ENCODE peak calls at places on chromosomes 16 and 17, in four cellular contexts. X is lower leg skin, L is esophagus muscularis mucosa, H is Daoy. E is an unnamed sample.

GRCh38 chr17:16915752-16916556 is 56.0 kb downstream of the TNFRSF13B start:
- DNase-seq in L (peak), H (peak), X (peak), E (peak)

GRCh38 chr17:2347805-2348685 is 10.7 kb downstream of the SGSM2 start:
- DNase-seq in X (peak), L (no peak), H (peak), E (peak)

GRCh38 chr16:73058616-73059409 is 10.9 kb upstream of the ZFHX3 start:
- DNase-seq in X (no peak), L (no peak), H (peak), E (peak)

GRCh38 chr16:5176505-5176904 is 78.9 kb upstream of the EEF2KMT start:
- DNase-seq in X (no peak), H (no peak), L (no peak), E (no peak)

GRCh38 chr16:9885876-9886275 is 296.4 kb downstream of the GRIN2A start:
- DNase-seq in X (no peak), L (no peak), H (no peak), E (no peak)

GRCh38 chr16:53708490-53708889 is 4.5 kb downstream of the FTO start:
- DNase-seq in L (no peak), H (no peak), X (no peak), E (no peak)

GRCh38 chr17:39754958-39755549 is 17.3 kb downstream of the GRB7 start:
- DNase-seq in L (no peak), X (peak), H (no peak), E (peak)

GRCh38 chr17:32909787-32910369 is 18.1 kb upstream of the TMEM98 start:
- DNase-seq in L (peak), H (peak), X (no peak), E (peak)

GRCh38 chr16:14284930-14285541 is 213.9 kb downstream of the MRTFB start:
- DNase-seq in H (peak), X (no peak), L (no peak), E (peak)

GRCh38 chr17:7060165-7060890 is 16.4 kb upstream of the SLC16A11 start:
- DNase-seq in H (peak), X (no peak), L (no peak), E (peak)

GRCh38 chr16:1996175-1996574 is 6.4 kb downstream of the SYNGR3 start:
- DNase-seq in H (no peak), L (no peak), X (no peak), E (no peak)

GRCh38 chr17:7897773-7898172 is 9.2 kb downstream of the CHD3 start:
- DNase-seq in X (peak), L (no peak), H (peak), E (peak)

GRCh38 chr16:57504491-57504890 is 18.2 kb upstream of the DOK4 start:
- DNase-seq in X (no peak), L (no peak), H (no peak), E (no peak)

GRCh38 chr16:27408602-27409031 is 6.6 kb downstream of the IL21R start:
- DNase-seq in X (no peak), L (peak), H (no peak), E (no peak)

GRCh38 chr16:89210904-89211515 is 6.5 kb upstream of the ZNF778 start:
- DNase-seq in X (no peak), H (peak), L (no peak), E (peak)

GRCh38 chr16:14364386-14365199 is 265.5 kb downstream of the PARN start:
- DNase-seq in L (no peak), H (peak), X (no peak), E (peak)

GRCh38 chr16:81170824-81171223 is 67.7 kb upstream of the BCO1 start:
- DNase-seq in X (no peak), L (no peak), H (no peak), E (no peak)

GRCh38 chr17:45223541-45224528 is 2.1 kb downstream of the FMNL1 start:
- DNase-seq in L (no peak), H (no peak), X (peak), E (no peak)

GRCh38 chr17:63426917-63427308 is 19.2 kb downstream of the CYB561 start:
- DNase-seq in L (no peak), H (no peak), X (peak), E (no peak)

GRCh38 chr16:19688396-19689024 is 29.5 kb downstream of the KNOP1 start:
- DNase-seq in L (no peak), H (no peak), X (no peak), E (no peak)

GRCh38 chr17:927611-928461 is 51.7 kb downstream of the NXN start:
- DNase-seq in L (no peak), X (no peak), H (peak), E (peak)

GRCh38 chr16:11783319-11784047 is 13.6 kb downstream of the ZC3H7A start:
- DNase-seq in L (no peak), X (no peak), H (no peak), E (peak)

GRCh38 chr16:27449434-27450188 is 47.6 kb downstream of the IL21R start:
- DNase-seq in L (no peak), X (no peak), H (no peak), E (no peak)

GRCh38 chr17:16286947-16287562 is 66.2 kb downstream of the CENPV start:
- DNase-seq in H (peak), L (no peak), X (peak), E (no peak)

GRCh38 chr16:20971420-20971819 is 70.8 kb downstream of the LYRM1 start:
- DNase-seq in H (peak), L (no peak), X (no peak), E (no peak)

GRCh38 chr16:84045818-84046470 is 3.3 kb upstream of the SLC38A8 start:
- DNase-seq in L (no peak), H (no peak), X (no peak), E (no peak)

GRCh38 chr16:14600164-14600563 is 29.9 kb downstream of the PARN start:
- DNase-seq in L (no peak), X (no peak), H (no peak), E (peak)